ENCODE peak calls at places on chromosome 17, in nine cellular contexts. One of them, this sample, is unnamed.

GRCh38 chr17:4956493-4957061 is 5.7 kb downstream of the ENO3 start:
- DNase-seq in T-helper 1 cell: no peak
- DNase-seq in HuH-7: no peak
- DNase-seq in GM12892: no peak
- DNase-seq in MG63: no peak
- DNase-seq in Ammon's horn: no peak
- DNase-seq in A549: no peak
- DNase-seq in COLO829: no peak
- DNase-seq in effector CD8-positive, alpha-beta T cell: peak; percentile 21
- DNase-seq in this sample: peak; percentile 67

GRCh38 chr17:65294184-65294719 is 157.1 kb downstream of the RGS9 start:
- DNase-seq in T-helper 1 cell: peak; percentile 30
- DNase-seq in HuH-7: peak; percentile 85
- DNase-seq in GM12892: peak; percentile 40
- DNase-seq in MG63: peak; percentile 53
- DNase-seq in Ammon's horn: peak; percentile 81
- DNase-seq in A549: peak; percentile 77
- DNase-seq in COLO829: peak; percentile 78
- DNase-seq in effector CD8-positive, alpha-beta T cell: peak; percentile 39
- DNase-seq in this sample: peak; percentile 90

GRCh38 chr17:8470447-8471047 is 34.9 kb downstream of the NDEL1 start:
- DNase-seq in T-helper 1 cell: no peak
- DNase-seq in HuH-7: no peak
- DNase-seq in GM12892: no peak
- DNase-seq in MG63: no peak
- DNase-seq in Ammon's horn: peak; percentile 64
- DNase-seq in A549: no peak
- DNase-seq in COLO829: no peak
- DNase-seq in effector CD8-positive, alpha-beta T cell: no peak
- DNase-seq in this sample: no peak

GRCh38 chr17:81564778-81565177 is 12.6 kb upstream of the FAAP100 start:
- DNase-seq in T-helper 1 cell: no peak
- DNase-seq in HuH-7: no peak
- DNase-seq in GM12892: no peak
- DNase-seq in MG63: no peak
- DNase-seq in Ammon's horn: no peak
- DNase-seq in A549: no peak
- DNase-seq in COLO829: no peak
- DNase-seq in effector CD8-positive, alpha-beta T cell: no peak
- DNase-seq in this sample: no peak

GRCh38 chr17:66567234-66568170 is 265.1 kb downstream of the PRKCA start:
- DNase-seq in T-helper 1 cell: peak; percentile 52
- DNase-seq in HuH-7: peak; percentile 56
- DNase-seq in GM12892: peak; percentile 32
- DNase-seq in MG63: peak; percentile 81
- DNase-seq in Ammon's horn: peak; percentile 88
- DNase-seq in A549: peak; percentile 87
- DNase-seq in COLO829: peak; percentile 81
- DNase-seq in effector CD8-positive, alpha-beta T cell: peak; percentile 53
- DNase-seq in this sample: peak; percentile 91

GRCh38 chr17:14149751-14150150 is 80.4 kb downstream of the COX10 start:
- DNase-seq in T-helper 1 cell: no peak
- DNase-seq in HuH-7: no peak
- DNase-seq in GM12892: no peak
- DNase-seq in MG63: no peak
- DNase-seq in Ammon's horn: no peak
- DNase-seq in A549: no peak
- DNase-seq in COLO829: no peak
- DNase-seq in effector CD8-positive, alpha-beta T cell: no peak
- DNase-seq in this sample: no peak

GRCh38 chr17:71828182-71828596 is 292.6 kb upstream of the SOX9 start:
- DNase-seq in T-helper 1 cell: no peak
- DNase-seq in HuH-7: no peak
- DNase-seq in GM12892: no peak
- DNase-seq in MG63: peak; percentile 8
- DNase-seq in Ammon's horn: peak; percentile 86
- DNase-seq in A549: no peak
- DNase-seq in COLO829: no peak
- DNase-seq in effector CD8-positive, alpha-beta T cell: no peak
- DNase-seq in this sample: peak; percentile 40

GRCh38 chr17:8337802-8338744 is 1.6 kb upstream of the ODF4 start:
- DNase-seq in T-helper 1 cell: no peak
- DNase-seq in HuH-7: no peak
- DNase-seq in GM12892: no peak
- DNase-seq in MG63: no peak
- DNase-seq in Ammon's horn: no peak
- DNase-seq in A549: no peak
- DNase-seq in COLO829: no peak
- DNase-seq in effector CD8-positive, alpha-beta T cell: no peak
- DNase-seq in this sample: no peak

GRCh38 chr17:47716381-47716780 is 16.7 kb upstream of the TBX21 start:
- DNase-seq in T-helper 1 cell: no peak
- DNase-seq in HuH-7: no peak
- DNase-seq in GM12892: no peak
- DNase-seq in MG63: no peak
- DNase-seq in Ammon's horn: no peak
- DNase-seq in A549: no peak
- DNase-seq in COLO829: no peak
- DNase-seq in effector CD8-positive, alpha-beta T cell: no peak
- DNase-seq in this sample: no peak

GRCh38 chr17:50534222-50534978 is 1.9 kb downstream of the EPN3 start:
- DNase-seq in T-helper 1 cell: no peak
- DNase-seq in HuH-7: no peak
- DNase-seq in GM12892: no peak
- DNase-seq in MG63: no peak
- DNase-seq in Ammon's horn: no peak
- DNase-seq in A549: peak; percentile 39
- DNase-seq in COLO829: no peak
- DNase-seq in effector CD8-positive, alpha-beta T cell: no peak
- DNase-seq in this sample: no peak

GRCh38 chr17:63542218-63542545 is 8.1 kb upstream of the DCAF7 start:
- DNase-seq in T-helper 1 cell: no peak
- DNase-seq in HuH-7: peak; percentile 1
- DNase-seq in GM12892: no peak
- DNase-seq in MG63: no peak
- DNase-seq in Ammon's horn: no peak
- DNase-seq in A549: no peak
- DNase-seq in COLO829: no peak
- DNase-seq in effector CD8-positive, alpha-beta T cell: no peak
- DNase-seq in this sample: no peak

GRCh38 chr17:50094243-50094752 is 853 bp upstream of the PDK2 start:
- DNase-seq in T-helper 1 cell: peak; percentile 73
- DNase-seq in HuH-7: peak; percentile 93
- DNase-seq in GM12892: peak; percentile 64
- DNase-seq in MG63: peak; percentile 81
- DNase-seq in Ammon's horn: peak; percentile 95
- DNase-seq in A549: peak; percentile 91
- DNase-seq in COLO829: peak; percentile 91
- DNase-seq in effector CD8-positive, alpha-beta T cell: peak; percentile 89
- DNase-seq in this sample: peak; percentile 87

GRCh38 chr17:43839670-43840101 is 6.7 kb upstream of the MPP3 start:
- DNase-seq in T-helper 1 cell: no peak
- DNase-seq in HuH-7: peak; percentile 40
- DNase-seq in GM12892: no peak
- DNase-seq in MG63: no peak
- DNase-seq in Ammon's horn: no peak
- DNase-seq in A549: peak; percentile 88
- DNase-seq in COLO829: no peak
- DNase-seq in effector CD8-positive, alpha-beta T cell: no peak
- DNase-seq in this sample: peak; percentile 14

GRCh38 chr17:62898239-62898864 is 67.7 kb upstream of the TANC2 start:
- DNase-seq in T-helper 1 cell: no peak
- DNase-seq in HuH-7: no peak
- DNase-seq in GM12892: no peak
- DNase-seq in MG63: peak; percentile 28
- DNase-seq in Ammon's horn: no peak
- DNase-seq in A549: no peak
- DNase-seq in COLO829: peak; percentile 63
- DNase-seq in effector CD8-positive, alpha-beta T cell: no peak
- DNase-seq in this sample: peak; percentile 47

GRCh38 chr17:10875411-10875810 is 37.5 kb upstream of the PIRT start:
- DNase-seq in T-helper 1 cell: no peak
- DNase-seq in HuH-7: no peak
- DNase-seq in GM12892: no peak
- DNase-seq in MG63: peak; percentile 26
- DNase-seq in Ammon's horn: peak; percentile 35
- DNase-seq in A549: peak; percentile 14
- DNase-seq in COLO829: peak; percentile 31
- DNase-seq in effector CD8-positive, alpha-beta T cell: no peak
- DNase-seq in this sample: peak; percentile 26

GRCh38 chr17:8360751-8361150 is 15.8 kb downstream of the KRABD2 start:
- DNase-seq in T-helper 1 cell: no peak
- DNase-seq in HuH-7: no peak
- DNase-seq in GM12892: no peak
- DNase-seq in MG63: no peak
- DNase-seq in Ammon's horn: no peak
- DNase-seq in A549: no peak
- DNase-seq in COLO829: no peak
- DNase-seq in effector CD8-positive, alpha-beta T cell: no peak
- DNase-seq in this sample: no peak

GRCh38 chr17:72270530-72270929 is 149.7 kb downstream of the SOX9 start:
- DNase-seq in T-helper 1 cell: no peak
- DNase-seq in HuH-7: no peak
- DNase-seq in GM12892: no peak
- DNase-seq in MG63: peak; percentile 86
- DNase-seq in Ammon's horn: peak; percentile 13
- DNase-seq in A549: peak; percentile 17
- DNase-seq in COLO829: no peak
- DNase-seq in effector CD8-positive, alpha-beta T cell: no peak
- DNase-seq in this sample: no peak